ENCODE peak calls at places on chromosomes 3 and 15, in four cellular contexts. L, D, T and H are unnamed samples.

GRCh38 chr15:59353994-59354951 is 18.4 kb downstream of the MYO1E start:
- DNase-seq in L (no peak), T (no peak), D (no peak), H (no peak)

GRCh38 chr3:69986419-69986818 is 13.1 kb upstream of the SAMMSON start:
- DNase-seq in D (no peak), L (no peak), T (no peak), H (no peak)

GRCh38 chr15:80878867-80879250 is 99.7 kb downstream of the CEMIP start:
- DNase-seq in T (no peak), L (no peak), D (no peak), H (no peak)

GRCh38 chr3:10528046-10528445 is 22.7 kb upstream of the ATP2B2 start:
- DNase-seq in T (no peak), D (no peak), L (no peak), H (no peak)

GRCh38 chr15:81113204-81113657 is 20.8 kb upstream of the CFAP161 start:
- DNase-seq in L (no peak), T (no peak), D (no peak), H (no peak)

GRCh38 chr3:132772252-132772651 is 50.0 kb upstream of the NPHP3 start:
- DNase-seq in L (no peak), D (no peak), T (no peak), H (no peak)

GRCh38 chr15:80770356-80770705 is 8.8 kb upstream of the CEMIP start:
- DNase-seq in T (no peak), D (no peak), L (no peak), H (no peak)

GRCh38 chr3:10142707-10143560 is 1.4 kb downstream of the VHL start:
- DNase-seq in L (peak; percentile 42), D (no peak), T (no peak), H (no peak)

GRCh38 chr15:70955151-70955550 is 62.5 kb downstream of the LRRC49 start:
- DNase-seq in T (no peak), D (no peak), L (no peak), H (no peak)

GRCh38 chr3:165217739-165218138 is 21.6 kb upstream of the SLITRK3 start:
- DNase-seq in D (no peak), L (no peak), T (no peak), H (no peak)

GRCh38 chr15:70451861-70452653 is 311.3 kb downstream of the UACA start:
- DNase-seq in D (no peak), L (peak; percentile 27), T (no peak), H (no peak)

GRCh38 chr3:155228636-155229035 is 64.8 kb downstream of the STRIT1 start:
- DNase-seq in T (no peak), L (no peak), D (no peak), H (no peak)

GRCh38 chr3:194475978-194476377 is 10.8 kb downstream of the ATP13A3 start:
- DNase-seq in L (no peak), T (no peak), D (no peak), H (no peak)

GRCh38 chr15:79884204-79884596 is 12.6 kb downstream of the MTHFS start:
- DNase-seq in T (no peak), D (no peak), L (no peak), H (no peak)

GRCh38 chr3:59128685-59129084 is 78.9 kb upstream of the CFAP20DC start:
- DNase-seq in L (no peak), T (no peak), D (no peak), H (no peak)

GRCh38 chr15:38260077-38260476 is 7.4 kb downstream of the SPRED1 start:
- DNase-seq in L (no peak), D (no peak), T (no peak), H (no peak)

GRCh38 chr3:17301271-17301670 is 416.5 kb downstream of the PLCL2 start:
- DNase-seq in L (no peak), D (no peak), T (no peak), H (no peak)

GRCh38 chr3:70973558-70973957 is 610.0 kb downstream of the FOXP1 start:
- DNase-seq in T (no peak), L (no peak), D (no peak), H (no peak)

GRCh38 chr15:42549052-42549491 is 434 bp downstream of the HAUS2 start:
- DNase-seq in D (no peak), T (peak; percentile 75), L (peak; percentile 57), H (peak; percentile 16)

GRCh38 chr15:30921781-30922371 is 18.2 kb downstream of the FAN1 start:
- DNase-seq in L (no peak), D (no peak), T (no peak), H (no peak)

GRCh38 chr3:184836090-184836785 is 24.3 kb downstream of the VPS8 start:
- DNase-seq in T (no peak), D (no peak), L (no peak), H (no peak)

GRCh38 chr3:25665646-25666136 is 984 bp upstream of the TOP2B start:
- DNase-seq in T (peak; percentile 31), D (no peak), L (no peak), H (no peak)

GRCh38 chr3:114892880-114893279 is 254.2 kb downstream of the ZBTB20 start:
- DNase-seq in T (no peak), D (no peak), L (no peak), H (no peak)

GRCh38 chr15:55742927-55743614 is at the start of gene PRTG:
- DNase-seq in L (peak; percentile 45), D (no peak), T (no peak), H (peak; percentile 41)

GRCh38 chr3:183581496-183582155 is 26.1 kb upstream of the KLHL6 start:
- DNase-seq in L (no peak), T (no peak), D (no peak), H (no peak)

DNA sequence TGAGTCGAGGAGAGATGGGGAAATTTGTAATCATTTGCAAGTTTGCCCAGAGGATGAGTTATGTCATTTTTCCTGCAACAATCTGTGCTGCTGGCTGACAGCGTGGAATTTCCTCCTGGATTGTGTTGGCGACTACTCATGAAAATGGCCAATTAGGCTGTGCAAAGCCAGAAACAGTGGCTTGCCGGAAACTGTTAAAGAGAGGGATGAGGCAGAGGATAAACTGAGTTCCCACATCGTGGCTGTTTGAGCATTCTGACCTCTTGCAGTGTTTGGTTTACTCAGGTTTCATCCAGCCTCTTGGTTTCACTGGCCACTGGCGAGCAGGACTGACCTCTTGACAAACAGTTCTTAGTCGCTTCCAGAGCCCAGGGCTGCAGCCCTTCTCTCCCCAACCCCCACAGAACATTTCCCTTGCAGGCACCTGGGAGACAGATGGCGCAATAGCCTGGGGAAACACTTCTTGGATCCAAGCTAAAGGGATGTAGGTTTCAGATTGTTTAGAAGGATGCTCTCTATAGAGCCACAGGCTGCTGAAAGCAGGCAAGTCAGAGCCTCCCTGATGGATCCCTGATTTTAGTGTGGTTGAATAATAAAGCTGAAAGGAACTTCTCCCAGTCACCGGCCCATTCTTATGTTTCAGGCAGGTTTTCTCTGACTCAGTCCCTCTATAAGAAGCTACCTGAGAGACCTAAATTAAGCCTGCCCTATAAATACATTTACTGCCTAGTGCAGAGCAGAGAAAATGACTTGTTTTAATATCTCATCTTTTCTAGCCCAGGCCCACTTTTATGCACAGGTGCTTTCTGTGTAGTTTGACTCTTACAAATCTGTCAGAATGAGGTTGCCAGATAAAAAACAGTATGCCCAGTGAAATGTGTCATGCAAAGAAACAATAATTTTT is 92.8 kb upstream of the UBE2E1 start:
- DNase-seq in L (no peak), T (no peak), D (no peak), H (no peak)
- TF ChIP-seq SPI1 in L (no peak), T (no peak), D (no peak), H (no peak)

GRCh38 chr3:50260942-50261441 is 8.0 kb upstream of the SEMA3B start:
- DNase-seq in T (no peak), D (no peak), L (no peak), H (no peak)
- TF ChIP-seq SPI1 in T (no peak), D (no peak), L (no peak), H (no peak)

GRCh38 chr3:178537123-178537754 is 1.0 kb downstream of the KCNMB2 start:
- DNase-seq in T (no peak), L (no peak), D (no peak), H (no peak)
- TF ChIP-seq SPI1 in T (no peak), L (no peak), D (no peak), H (no peak)

GRCh38 chr3:169476289-169476688 is 187.2 kb downstream of the MECOM start:
- DNase-seq in L (no peak), T (no peak), D (no peak), H (no peak)
- TF ChIP-seq SPI1 in L (no peak), T (no peak), D (no peak), H (no peak)